ENCODE peak calls at places on chromosomes 13 and 19, in five cellular contexts. M is activated CD8-positive, alpha-beta memory T cell treated with anti-CD3 and anti-CD28 coated beads for 1 hour; J is Peyer's patch; Z is stomach; X is activated naive CD8-positive, alpha-beta T cell treated with anti-CD3 and anti-CD28 coated beads for 36 hours. C is an unnamed sample.

GRCh38 chr13:112066624-112067004 is 335 bp upstream of the SOX1 start:
- DNase-seq in M (peak; percentile 34), J (no peak), Z (no peak), X (peak; percentile 64), C (no peak)

GRCh38 chr13:48653074-48654054 is at the start of gene CYSLTR2:
- DNase-seq in M (no peak), J (no peak), Z (no peak), X (no peak), C (peak; percentile 43)

GRCh38 chr19:2577722-2578335 is 101.9 kb downstream of the GADD45B start:
- DNase-seq in M (no peak), J (peak; percentile 42), Z (no peak), X (no peak), C (no peak)

GRCh38 chr13:32824671-32825070 is 191.6 kb upstream of the KL start:
- DNase-seq in M (no peak), J (no peak), Z (no peak), X (no peak), C (no peak)

GRCh38 chr13:63012016-63012415 is 1596.4 kb upstream of the PCDH20 start:
- DNase-seq in M (no peak), J (no peak), Z (no peak), X (no peak), C (no peak)

GRCh38 chr13:37914781-37915391 is 45.3 kb upstream of the TRPC4 start:
- DNase-seq in M (no peak), J (no peak), Z (no peak), X (no peak), C (no peak)

GRCh38 chr13:99766641-99767045 is 204.9 kb downstream of the ZIC5 start:
- DNase-seq in M (no peak), J (no peak), Z (no peak), X (no peak), C (no peak)

GRCh38 chr19:1233361-1233667 is 4.5 kb downstream of the CBARP start:
- DNase-seq in M (no peak), J (no peak), Z (peak; percentile 76), X (no peak), C (no peak)

GRCh38 chr13:97134364-97135095 is 87.6 kb upstream of the MBNL2 start:
- DNase-seq in M (no peak), J (no peak), Z (no peak), X (no peak), C (no peak)

GRCh38 chr13:97235549-97236206 is 13.5 kb downstream of the MBNL2 start:
- DNase-seq in M (no peak), J (no peak), Z (peak; percentile 67), X (no peak), C (no peak)

GRCh38 chr13:34345601-34345939 is 527.6 kb downstream of the RFC3 start:
- DNase-seq in M (no peak), J (no peak), Z (no peak), X (no peak), C (no peak)

GRCh38 chr13:32850311-32851052 is 165.7 kb upstream of the KL start:
- DNase-seq in M (no peak), J (no peak), Z (no peak), X (no peak), C (no peak)

C was measured in DND-41.